ENCODE peak calls at places on chromosomes 7 and 10, in six cellular contexts. E is AG04449; C is mammary epithelial cell; Y is fibroblast of pulmonary artery; K is adrenal gland; G is CD8-positive, alpha-beta T cell. B is an unnamed sample.

GRCh38 chr7:102463841-102464576 is 654 bp downstream of the ALKBH4 start:
- DNase-seq in E (no peak), C (no peak), Y (no peak), K (no peak), G (no peak), B (no peak)

GRCh38 chr10:37490266-37490665 is 364.9 kb downstream of the ANKRD30A start:
- DNase-seq in E (no peak), C (no peak), Y (no peak), K (no peak), G (no peak), B (no peak)

GRCh38 chr7:76349313-76349885 is 9.4 kb downstream of the YWHAG start:
- DNase-seq in E (no peak), C (no peak), Y (no peak), K (no peak), G (no peak), B (no peak)

GRCh38 chr10:90413196-90413595 is 444.6 kb downstream of the HTR7 start:
- DNase-seq in E (no peak), C (peak), Y (peak), K (no peak), G (no peak), B (no peak)

GRCh38 chr7:14761506-14762296 is 140.8 kb downstream of the DGKB start:
- DNase-seq in E (peak), C (peak), Y (peak), K (peak), G (no peak), B (no peak)

GRCh38 chr10:28676968-28677888 is at the start of gene BAMBI:
- DNase-seq in E (no peak), C (peak), Y (peak), K (peak), G (peak), B (peak)

GRCh38 chr7:27239780-27240731 is 2.5 kb upstream of the EVX1 start:
- DNase-seq in E (no peak), C (no peak), Y (no peak), K (no peak), G (no peak), B (no peak)

GRCh38 chr10:89540550-89540949 is 5.2 kb upstream of the SLC16A12 start:
- DNase-seq in E (no peak), C (no peak), Y (peak), K (no peak), G (no peak), B (no peak)

GRCh38 chr10:132459252-132460028 is 62.4 kb downstream of the PWWP2B start:
- DNase-seq in E (no peak), C (no peak), Y (no peak), K (peak), G (no peak), B (no peak)

GRCh38 chr10:78754269-78755074 is 314.3 kb upstream of the ZMIZ1 start:
- DNase-seq in E (peak), C (no peak), Y (peak), K (no peak), G (no peak), B (no peak)

GRCh38 chr7:91412298-91412697 is 148.1 kb downstream of the FZD1 start:
- DNase-seq in E (no peak), C (no peak), Y (no peak), K (no peak), G (no peak), B (no peak)

GRCh38 chr10:5584895-5585516 is 60.2 kb downstream of the CALML3 start:
- DNase-seq in E (peak), C (peak), Y (peak), K (no peak), G (no peak), B (no peak)

GRCh38 chr7:81211204-81211603 is 292.4 kb upstream of the SEMA3C start:
- DNase-seq in E (no peak), C (no peak), Y (no peak), K (no peak), G (no peak), B (no peak)

GRCh38 chr10:95798307-95798850 is 42.4 kb downstream of the ENTPD1 start:
- DNase-seq in E (no peak), C (no peak), Y (no peak), K (no peak), G (no peak), B (no peak)

GRCh38 chr7:112781110-112781509 is 9.1 kb downstream of the TMEM168 start:
- DNase-seq in E (no peak), C (no peak), Y (no peak), K (no peak), G (no peak), B (no peak)

GRCh38 chr10:131751827-131752775 is 148.7 kb upstream of the PPP2R2D start:
- DNase-seq in E (no peak), C (no peak), Y (no peak), K (no peak), G (no peak), B (no peak)

GRCh38 chr10:76944678-76945077 is 692.9 kb downstream of the KCNMA1 start:
- DNase-seq in E (no peak), C (no peak), Y (no peak), K (no peak), G (no peak), B (no peak)

GRCh38 chr7:90216771-90217170 is 5.2 kb downstream of the STEAP2 start:
- DNase-seq in E (no peak), C (no peak), Y (no peak), K (no peak), G (no peak), B (no peak)

GRCh38 chr10:79495306-79495705 is 17.0 kb upstream of the EIF5AL1 start:
- DNase-seq in E (no peak), C (no peak), Y (no peak), K (no peak), G (no peak), B (no peak)

GRCh38 chr7:134782121-134782623 is 2.7 kb downstream of the CALD1 start:
- DNase-seq in E (no peak), C (no peak), Y (peak), K (no peak), G (no peak), B (no peak)

GRCh38 chr10:12975266-12975665 is 26.2 kb downstream of the CCDC3 start:
- DNase-seq in E (no peak), C (peak), Y (no peak), K (no peak), G (no peak), B (no peak)
- TF ChIP-seq CTCF in E (no peak), C (peak), Y (peak), K (no peak), G (no peak), B (peak)

DNA sequence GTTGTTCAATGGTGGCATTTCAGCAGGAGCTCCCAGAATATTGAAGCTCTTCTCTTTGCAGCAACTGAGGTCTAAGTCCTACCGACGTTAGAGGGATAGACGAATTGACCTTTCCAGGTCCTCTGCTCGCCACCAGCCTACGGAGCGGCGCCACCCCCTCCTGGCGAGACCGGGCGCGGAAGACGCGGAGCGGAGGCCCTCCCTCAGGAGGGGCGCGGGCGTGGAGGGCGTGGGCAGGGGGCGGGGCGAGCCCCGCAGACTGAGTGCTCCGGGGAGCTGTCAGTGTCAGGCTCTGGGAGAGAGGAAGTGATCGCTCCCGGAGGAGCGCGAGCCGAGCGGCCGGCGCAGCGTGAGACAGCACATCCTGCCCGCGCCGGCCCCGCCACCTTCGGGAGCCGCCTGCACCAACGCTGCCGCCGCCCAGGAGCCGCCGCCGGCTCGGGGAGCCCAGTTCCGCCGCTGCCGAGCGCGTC is at the start of gene DYNC1I1:
- DNase-seq in E (no peak), C (peak), Y (peak), K (peak), G (no peak), B (peak)
- TF ChIP-seq CTCF in E (no peak), C (no peak), Y (no peak), K (no peak), G (no peak), B (no peak)

DNA sequence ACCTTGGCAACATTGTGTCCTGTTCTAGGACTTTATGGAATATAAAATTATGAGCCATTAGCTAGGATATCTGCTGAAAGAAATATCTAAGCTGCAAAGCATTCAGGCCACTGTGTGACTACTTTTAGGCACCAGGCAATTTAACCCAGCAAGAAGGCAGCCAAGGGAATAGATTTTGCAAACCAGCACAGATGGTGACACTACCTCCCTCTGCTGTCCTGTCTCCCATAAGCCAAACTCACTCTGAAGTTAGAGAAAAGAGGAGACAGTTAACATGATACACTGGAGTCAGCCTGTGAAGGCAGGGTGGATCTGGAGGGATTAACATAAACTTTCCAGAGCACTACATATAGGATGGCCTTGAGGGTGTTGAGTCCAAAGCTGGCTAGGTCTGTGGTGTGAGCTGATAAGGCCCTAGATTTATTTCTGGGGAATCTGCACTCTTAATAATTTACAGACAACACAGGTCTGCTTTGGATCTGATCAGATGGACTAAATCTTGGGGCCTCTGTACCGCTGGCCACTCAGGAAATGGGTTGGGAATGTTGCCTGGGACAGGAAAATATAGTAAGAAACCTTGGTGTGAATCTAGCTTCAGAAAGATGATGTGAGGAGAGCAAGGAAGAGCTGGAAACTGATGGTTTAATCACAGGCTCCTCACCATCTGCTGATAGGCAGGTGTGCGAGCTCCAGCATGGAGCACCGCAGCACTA is 230.0 kb upstream of the PRSS1 start:
- DNase-seq in E (no peak), C (no peak), Y (no peak), K (no peak), G (no peak), B (no peak)
- TF ChIP-seq CTCF in E (peak), C (no peak), Y (no peak), K (no peak), G (no peak), B (no peak)

DNA sequence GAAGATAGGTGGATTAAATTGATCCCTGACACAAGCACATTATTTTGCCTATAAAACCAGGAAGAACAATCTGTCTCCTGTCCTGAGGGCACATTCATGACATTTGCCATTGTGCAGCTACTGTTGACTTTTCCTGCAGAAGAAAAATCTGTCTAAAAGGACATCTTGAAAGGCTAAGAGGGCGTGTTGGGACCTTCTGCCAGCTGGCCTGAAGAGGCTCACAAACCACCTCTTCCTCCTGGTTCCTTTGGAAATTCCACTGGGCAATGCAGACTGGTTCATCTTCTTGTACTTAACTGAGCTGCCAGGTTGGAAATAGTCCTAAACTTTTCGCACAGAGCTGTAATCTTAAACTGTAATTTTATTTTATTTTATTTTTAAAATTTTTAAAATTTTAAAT is 35.7 kb upstream of the PIP start:
- DNase-seq in E (no peak), C (no peak), Y (no peak), K (no peak), G (no peak), B (no peak)
- TF ChIP-seq CTCF in E (no peak), C (no peak), Y (no peak), K (no peak), G (no peak), B (no peak)

GRCh38 chr7:3560495-3560894 is 259.4 kb downstream of the SDK1 start:
- DNase-seq in E (no peak), C (no peak), Y (no peak), K (no peak), G (no peak), B (no peak)

GRCh38 chr7:3564231-3564630 is 263.2 kb downstream of the SDK1 start:
- DNase-seq in E (no peak), C (no peak), Y (no peak), K (no peak), G (no peak), B (no peak)

GRCh38 chr7:3559178-3559765 is 258.2 kb downstream of the SDK1 start:
- DNase-seq in E (peak), C (peak), Y (peak), K (peak), G (no peak), B (no peak)

GRCh38 chr7:3558410-3558809 is 257.4 kb downstream of the SDK1 start:
- DNase-seq in E (no peak), C (no peak), Y (peak), K (no peak), G (no peak), B (no peak)

GRCh38 chr7:3561908-3562307 is 260.9 kb downstream of the SDK1 start:
- DNase-seq in E (no peak), C (no peak), Y (no peak), K (no peak), G (no peak), B (no peak)
- TF ChIP-seq CTCF in E (no peak), C (no peak), Y (no peak), K (no peak), G (no peak), B (no peak)

GRCh38 chr7:79893991-79894390 is 240.6 kb upstream of the GNAI1 start:
- DNase-seq in E (no peak), C (no peak), Y (peak), K (no peak), G (no peak), B (no peak)
- TF ChIP-seq CTCF in E (no peak), C (no peak), Y (no peak), K (no peak), G (no peak), B (no peak)

DNA sequence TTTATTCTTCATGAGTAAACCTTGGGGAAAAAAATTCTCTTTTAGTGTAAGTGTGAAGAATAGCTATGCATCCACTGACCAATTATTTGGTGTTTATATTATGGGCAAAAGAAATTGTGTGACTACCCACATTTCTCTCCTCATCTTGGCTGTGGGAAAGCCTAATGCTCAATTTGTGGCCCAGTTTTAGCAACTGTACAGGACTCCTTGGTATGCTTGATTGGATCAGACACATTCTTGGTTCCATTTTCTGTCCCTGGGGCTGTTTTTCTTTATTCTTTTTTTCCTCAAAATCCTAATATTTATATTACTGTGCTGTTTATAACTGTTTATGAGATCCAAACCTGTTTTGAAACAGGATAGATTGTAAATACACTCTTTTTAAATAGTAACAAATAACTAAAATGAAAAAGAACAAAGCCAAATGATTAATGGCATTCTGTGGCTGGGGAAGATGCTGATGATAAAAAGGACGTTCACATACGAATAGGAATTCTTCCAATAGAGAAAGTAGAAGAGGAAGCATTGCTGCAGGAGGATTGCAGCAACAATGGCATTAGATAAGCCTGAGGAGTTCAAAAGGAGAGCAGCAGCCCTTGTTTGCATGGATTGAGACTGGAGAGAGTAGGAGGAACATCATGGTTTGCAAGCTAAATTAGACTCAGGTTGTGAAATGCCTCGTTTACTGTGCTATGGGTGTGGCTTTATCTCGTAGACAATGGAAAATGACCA is 580.5 kb downstream of the INHBA start:
- DNase-seq in E (no peak), C (no peak), Y (peak), K (no peak), G (no peak), B (no peak)
- TF ChIP-seq CTCF in E (no peak), C (no peak), Y (no peak), K (no peak), G (no peak), B (no peak)

DNA sequence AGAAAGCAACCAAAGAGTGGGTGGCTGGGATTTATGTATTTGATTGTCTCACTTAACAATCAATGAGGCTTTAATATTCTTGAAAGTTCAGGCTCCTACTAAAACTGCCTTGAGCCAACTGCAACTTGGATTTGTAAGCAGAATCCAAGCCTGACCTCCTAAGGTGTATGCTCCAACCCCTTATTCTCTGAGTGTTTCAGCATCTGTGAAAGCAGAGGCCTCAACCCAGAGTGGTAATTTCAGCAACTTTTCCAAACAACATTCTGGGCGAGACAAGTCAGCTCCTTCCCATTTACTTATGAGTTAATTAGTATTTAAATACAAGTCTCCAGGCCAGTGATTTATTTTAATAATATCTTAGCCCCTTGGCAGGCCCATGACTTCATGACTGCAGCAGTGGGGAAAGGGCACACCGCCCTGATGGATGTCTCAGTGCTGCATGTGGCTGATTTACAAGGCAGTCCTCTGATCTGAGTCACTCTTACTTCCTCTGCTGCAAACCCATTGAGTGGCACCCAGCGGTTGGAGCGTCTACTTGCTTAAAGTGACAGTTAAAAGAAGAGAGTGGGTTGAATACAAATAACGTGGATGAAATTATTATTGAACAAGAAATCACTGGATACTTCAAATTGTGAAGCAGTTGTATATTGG is 209.1 kb downstream of the TRIL start:
- DNase-seq in E (no peak), C (peak), Y (peak), K (peak), G (no peak), B (no peak)
- TF ChIP-seq CTCF in E (no peak), C (peak), Y (no peak), K (no peak), G (no peak), B (no peak)

GRCh38 chr10:119306514-119306951 is 99.2 kb downstream of the GRK5 start:
- DNase-seq in E (no peak), C (no peak), Y (no peak), K (no peak), G (peak), B (no peak)
- TF ChIP-seq CTCF in E (peak), C (peak), Y (peak), K (no peak), G (peak), B (no peak)

GRCh38 chr10:42865716-42866114 is 83.1 kb downstream of the BMS1 start:
- DNase-seq in E (no peak), C (no peak), Y (no peak), K (no peak), G (peak), B (no peak)

GRCh38 chr10:42867571-42867970 is 85.0 kb downstream of the BMS1 start:
- DNase-seq in E (no peak), C (no peak), Y (no peak), K (no peak), G (peak), B (no peak)

GRCh38 chr10:42868530-42868929 is 85.9 kb downstream of the BMS1 start:
- DNase-seq in E (no peak), C (no peak), Y (no peak), K (no peak), G (peak), B (no peak)

GRCh38 chr10:42866115-42866995 is 83.8 kb downstream of the BMS1 start:
- DNase-seq in E (peak), C (peak), Y (peak), K (peak), G (peak), B (peak)

GRCh38 chr10:42864575-42864974 is 82.0 kb downstream of the BMS1 start:
- DNase-seq in E (no peak), C (peak), Y (peak), K (no peak), G (peak), B (no peak)
- TF ChIP-seq CTCF in E (peak), C (peak), Y (peak), K (no peak), G (no peak), B (peak)

B was measured in type B pancreatic cell.